ENCODE peak calls at places on chromosome 19, in ten cellular contexts. G, Q, Y, M, E, Z, S, F, U and V are unnamed samples.

GRCh38 chr19:10120538-10121198 is 969 bp upstream of the EIF3G start:
- DNase-seq in G (no peak), Q (no peak), Y (no peak), M (peak; percentile 70), E (no peak), Z (no peak), S (no peak), F (no peak), U (peak; percentile 73), V (no peak)

GRCh38 chr19:23071087-23071511 is 45.7 kb upstream of the ZNF730 start:
- DNase-seq in G (no peak), Q (no peak), Y (no peak), M (peak; percentile 21), E (no peak), Z (no peak), S (peak; percentile 2), F (peak; percentile 87), U (no peak), V (peak; percentile 11)

GRCh38 chr19:48896191-48896720 is 2.3 kb downstream of the TULP2 start:
- DNase-seq in G (no peak), Q (no peak), Y (peak; percentile 69), M (peak; percentile 58), E (no peak), Z (no peak), S (no peak), F (peak; percentile 84), U (no peak), V (no peak)

GRCh38 chr19:14059093-14059480 is 2.8 kb downstream of the PALM3 start:
- DNase-seq in G (no peak), Q (peak; percentile 29), Y (peak; percentile 41), M (no peak), E (no peak), Z (no peak), S (no peak), F (peak; percentile 16), U (no peak), V (no peak)

GRCh38 chr19:5470264-5470671 is 15.1 kb downstream of the ZNRF4 start:
- DNase-seq in G (no peak), Q (no peak), Y (peak; percentile 76), M (no peak), E (no peak), Z (no peak), S (no peak), F (peak; percentile 17), U (no peak), V (peak; percentile 17)

GRCh38 chr19:49149652-49150105 is 5.5 kb downstream of the HRC start:
- DNase-seq in G (peak; percentile 38), Q (no peak), Y (peak; percentile 93), M (peak; percentile 92), E (no peak), Z (no peak), S (peak; percentile 66), F (peak; percentile 84), U (peak; percentile 87), V (peak; percentile 67)

GRCh38 chr19:6478815-6479214 is 2.8 kb downstream of the DENND1C start:
- DNase-seq in G (no peak), Q (no peak), Y (no peak), M (no peak), E (no peak), Z (no peak), S (no peak), F (no peak), U (no peak), V (no peak)

GRCh38 chr19:4027146-4027545 is 19.6 kb downstream of the PIAS4 start:
- DNase-seq in G (no peak), Q (no peak), Y (no peak), M (no peak), E (no peak), Z (no peak), S (no peak), F (no peak), U (no peak), V (no peak)

GRCh38 chr19:18408053-18408476 is 10.6 kb upstream of the LRRC25 start:
- DNase-seq in G (no peak), Q (no peak), Y (peak; percentile 62), M (no peak), E (no peak), Z (no peak), S (no peak), F (peak; percentile 40), U (no peak), V (no peak)

GRCh38 chr19:14440049-14440448 is 6.9 kb downstream of the PKN1 start:
- DNase-seq in G (no peak), Q (peak; percentile 78), Y (no peak), M (peak; percentile 16), E (peak; percentile 66), Z (peak; percentile 59), S (no peak), F (no peak), U (no peak), V (peak; percentile 61)

GRCh38 chr19:38679839-38680238 is 32.4 kb downstream of the ACTN4 start:
- DNase-seq in G (no peak), Q (no peak), Y (no peak), M (no peak), E (no peak), Z (no peak), S (no peak), F (no peak), U (no peak), V (no peak)

GRCh38 chr19:38849746-38850230 is at the start of gene HNRNPL:
- DNase-seq in G (peak; percentile 100), Q (no peak), Y (no peak), M (no peak), E (peak; percentile 98), Z (no peak), S (no peak), F (no peak), U (peak; percentile 97), V (no peak)

GRCh38 chr19:40395956-40396355 is 6.0 kb upstream of the HIPK4 start:
- DNase-seq in G (no peak), Q (no peak), Y (peak; percentile 13), M (no peak), E (no peak), Z (no peak), S (no peak), F (no peak), U (no peak), V (no peak)

GRCh38 chr19:33476151-33476707 is 45.4 kb downstream of the PEPD start:
- DNase-seq in G (no peak), Q (no peak), Y (no peak), M (no peak), E (no peak), Z (no peak), S (no peak), F (no peak), U (no peak), V (no peak)

GRCh38 chr19:47494211-47494547 is 10.2 kb upstream of the KPTN start:
- DNase-seq in G (no peak), Q (no peak), Y (no peak), M (no peak), E (no peak), Z (no peak), S (no peak), F (no peak), U (no peak), V (no peak)

GRCh38 chr19:34835952-34836351 is 62.9 kb upstream of the ZNF599 start:
- DNase-seq in G (no peak), Q (no peak), Y (no peak), M (no peak), E (no peak), Z (no peak), S (no peak), F (no peak), U (no peak), V (no peak)

GRCh38 chr19:39199025-39199424 is 2.3 kb downstream of the NCCRP1 start:
- DNase-seq in G (no peak), Q (no peak), Y (peak; percentile 38), M (peak; percentile 37), E (no peak), Z (no peak), S (no peak), F (peak; percentile 69), U (peak; percentile 62), V (no peak)

GRCh38 chr19:46515290-46515609 is 19.6 kb upstream of the PNMA8B start:
- DNase-seq in G (no peak), Q (no peak), Y (no peak), M (no peak), E (no peak), Z (no peak), S (no peak), F (no peak), U (no peak), V (no peak)

GRCh38 chr19:3668331-3669133 is 31.7 kb downstream of the PIP5K1C start:
- DNase-seq in G (no peak), Q (no peak), Y (no peak), M (peak; percentile 50), E (no peak), Z (no peak), S (no peak), F (no peak), U (no peak), V (no peak)

GRCh38 chr19:17686027-17686511 is 2.1 kb downstream of the UNC13A start:
- DNase-seq in G (no peak), Q (no peak), Y (no peak), M (peak; percentile 10), E (no peak), Z (no peak), S (no peak), F (no peak), U (peak; percentile 76), V (no peak)

GRCh38 chr19:16027528-16027927 is 48.8 kb upstream of the TPM4 start:
- DNase-seq in G (no peak), Q (no peak), Y (no peak), M (no peak), E (no peak), Z (no peak), S (no peak), F (no peak), U (no peak), V (no peak)

GRCh38 chr19:7769171-7769570 is 6.1 kb downstream of the CLEC4M start:
- DNase-seq in G (no peak), Q (no peak), Y (no peak), M (no peak), E (no peak), Z (no peak), S (no peak), F (no peak), U (no peak), V (no peak)

GRCh38 chr19:45595814-45596213 is 6.2 kb downstream of the GPR4 start:
- DNase-seq in G (no peak), Q (no peak), Y (no peak), M (no peak), E (no peak), Z (no peak), S (no peak), F (no peak), U (peak; percentile 60), V (no peak)

GRCh38 chr19:16295071-16295470 is 29.6 kb upstream of the KLF2 start:
- DNase-seq in G (no peak), Q (no peak), Y (no peak), M (no peak), E (no peak), Z (no peak), S (no peak), F (no peak), U (no peak), V (peak; percentile 38)

GRCh38 chr19:41863209-41863931 is 3.3 kb downstream of the RPS19 start:
- DNase-seq in G (no peak), Q (no peak), Y (no peak), M (no peak), E (no peak), Z (no peak), S (no peak), F (no peak), U (no peak), V (no peak)

GRCh38 chr19:33238750-33239149 is 13.1 kb upstream of the SLC7A10 start:
- DNase-seq in G (no peak), Q (no peak), Y (no peak), M (no peak), E (no peak), Z (no peak), S (no peak), F (no peak), U (no peak), V (no peak)

GRCh38 chr19:40923934-40924391 is 41.9 kb upstream of the CYP2A7 start:
- DNase-seq in G (no peak), Q (no peak), Y (no peak), M (no peak), E (no peak), Z (no peak), S (no peak), F (no peak), U (no peak), V (peak; percentile 74)

GRCh38 chr19:23932878-23933277 is 18.2 kb downstream of the ZNF726 start:
- DNase-seq in G (no peak), Q (no peak), Y (no peak), M (no peak), E (no peak), Z (no peak), S (no peak), F (no peak), U (no peak), V (no peak)